ENCODE peak calls at places on chromosomes 2 and 18, in eight cellular contexts. L, Z, U, K, W, V, B and A are unnamed samples.

GRCh38 chr2:127453392-127454171 is 35.4 kb downstream of the PROC start:
- DNase-seq in U (no peak), Z (no peak), K (peak), L (peak), B (no peak), W (no peak), V (no peak), A (no peak)

GRCh38 chr2:3780477-3781402 is 77.4 kb downstream of the DCDC2C start:
- DNase-seq in B (peak), U (peak), W (peak), L (peak), K (peak), V (peak), Z (peak), A (peak)

GRCh38 chr2:70902067-70902442 is 33.6 kb upstream of the ATP6V1B1 start:
- DNase-seq in B (no peak), W (peak), K (no peak), Z (no peak), L (peak), V (no peak), U (no peak), A (no peak)

GRCh38 chr2:231360881-231361294 is 34.6 kb upstream of the B3GNT7 start:
- DNase-seq in K (no peak), W (no peak), B (no peak), L (no peak), U (no peak), Z (no peak), V (no peak), A (no peak)

GRCh38 chr18:7619676-7620075 is 52.6 kb downstream of the PTPRM start:
- DNase-seq in L (no peak), K (no peak), V (no peak), U (no peak), Z (no peak), W (no peak), B (no peak), A (no peak)

GRCh38 chr2:101076581-101076980 is 74.5 kb downstream of the RPL31 start:
- DNase-seq in B (no peak), U (no peak), L (no peak), V (no peak), K (no peak), W (no peak), Z (no peak), A (no peak)

GRCh38 chr2:121613774-121614173 is 35.5 kb downstream of the CLASP1 start:
- DNase-seq in W (no peak), B (no peak), K (no peak), L (no peak), V (no peak), Z (no peak), U (no peak), A (no peak)

GRCh38 chr18:10006261-10006903 is 92.6 kb downstream of the VAPA start:
- DNase-seq in V (no peak), K (peak), B (no peak), Z (no peak), W (no peak), L (peak), U (no peak), A (no peak)

GRCh38 chr2:137870682-137871081 is 93.6 kb upstream of the HNMT start:
- DNase-seq in W (no peak), K (no peak), V (no peak), Z (no peak), L (no peak), B (no peak), U (no peak), A (no peak)